ENCODE peak calls at places on chromosome 2, in five cellular contexts. One of them, this sample, is unnamed.

GRCh38 chr2:218927411-218927810 is 32.1 kb upstream of the CDK5R2 start:
- DNase-seq in spleen: no peak
- DNase-seq in IMR-90: no peak
- DNase-seq in H1: no peak
- DNase-seq in GM12878: no peak
- DNase-seq in this sample: no peak

GRCh38 chr2:241843321-241844065 is 15.2 kb downstream of the PDCD1 start:
- DNase-seq in IMR-90: no peak
- DNase-seq in GM12878: no peak
- DNase-seq in H1: no peak
- DNase-seq in spleen: peak
- DNase-seq in this sample: no peak

GRCh38 chr2:2016912-2017311 is 272.6 kb upstream of the PXDN start:
- DNase-seq in GM12878: no peak
- DNase-seq in H1: no peak
- DNase-seq in spleen: no peak
- DNase-seq in IMR-90: no peak
- DNase-seq in this sample: no peak

GRCh38 chr2:233919938-233920337 is 2.8 kb downstream of the TRPM8 start:
- DNase-seq in IMR-90: peak
- DNase-seq in spleen: no peak
- DNase-seq in GM12878: no peak
- DNase-seq in H1: no peak
- DNase-seq in this sample: no peak

GRCh38 chr2:23682481-23682880 is 244.4 kb downstream of the ATAD2B start:
- DNase-seq in IMR-90: no peak
- DNase-seq in spleen: no peak
- DNase-seq in H1: no peak
- DNase-seq in GM12878: no peak
- DNase-seq in this sample: no peak

GRCh38 chr2:30272761-30273573 is 41.6 kb downstream of the LBH start:
- DNase-seq in spleen: no peak
- DNase-seq in H1: no peak
- DNase-seq in GM12878: no peak
- DNase-seq in IMR-90: peak
- DNase-seq in this sample: no peak

GRCh38 chr2:49940616-49941015 is 786.3 kb upstream of the FSHR start:
- DNase-seq in IMR-90: no peak
- DNase-seq in H1: no peak
- DNase-seq in spleen: no peak
- DNase-seq in GM12878: no peak
- DNase-seq in this sample: no peak

GRCh38 chr2:6231166-6231565 is 539.0 kb downstream of the SOX11 start:
- DNase-seq in IMR-90: no peak
- DNase-seq in H1: no peak
- DNase-seq in spleen: no peak
- DNase-seq in GM12878: no peak
- DNase-seq in this sample: no peak

GRCh38 chr2:120871016-120871635 is 135.5 kb downstream of the GLI2 start:
- DNase-seq in IMR-90: no peak
- DNase-seq in H1: no peak
- DNase-seq in spleen: no peak
- DNase-seq in GM12878: no peak
- DNase-seq in this sample: no peak

GRCh38 chr2:187966924-187967323 is 324.8 kb upstream of the GULP1 start:
- DNase-seq in GM12878: no peak
- DNase-seq in IMR-90: no peak
- DNase-seq in spleen: no peak
- DNase-seq in H1: no peak
- DNase-seq in this sample: no peak

GRCh38 chr2:26740346-26740745 is 23.7 kb upstream of the SLC35F6 start:
- DNase-seq in IMR-90: no peak
- DNase-seq in spleen: no peak
- DNase-seq in H1: no peak
- DNase-seq in GM12878: no peak
- DNase-seq in this sample: no peak

GRCh38 chr2:135202751-135203150 is 150.7 kb downstream of the RAB3GAP1 start:
- DNase-seq in spleen: no peak
- DNase-seq in H1: no peak
- DNase-seq in IMR-90: peak
- DNase-seq in GM12878: no peak
- DNase-seq in this sample: no peak

GRCh38 chr2:96945011-96945410 is 41.4 kb downstream of the FAM178B start:
- DNase-seq in H1: no peak
- DNase-seq in IMR-90: no peak
- DNase-seq in spleen: no peak
- DNase-seq in GM12878: no peak
- DNase-seq in this sample: no peak

GRCh38 chr2:30287190-30287589 is 55.9 kb downstream of the LBH start:
- DNase-seq in IMR-90: no peak
- DNase-seq in spleen: no peak
- DNase-seq in GM12878: no peak
- DNase-seq in H1: no peak
- DNase-seq in this sample: no peak

GRCh38 chr2:186554850-186555785 is 34.7 kb upstream of the ITGAV start:
- DNase-seq in GM12878: no peak
- DNase-seq in H1: no peak
- DNase-seq in spleen: no peak
- DNase-seq in IMR-90: peak
- DNase-seq in this sample: no peak

GRCh38 chr2:112754562-112754961 is 9.8 kb downstream of the CKAP2L start:
- DNase-seq in GM12878: no peak
- DNase-seq in IMR-90: no peak
- DNase-seq in spleen: no peak
- DNase-seq in H1: no peak
- DNase-seq in this sample: no peak

GRCh38 chr2:39568561-39569006 is 97.1 kb upstream of the TMEM178A start:
- DNase-seq in IMR-90: peak
- DNase-seq in GM12878: no peak
- DNase-seq in spleen: no peak
- DNase-seq in H1: no peak
- DNase-seq in this sample: no peak

GRCh38 chr2:62706721-62707516 is 1.4 kb downstream of the EHBP1 start:
- DNase-seq in spleen: no peak
- DNase-seq in GM12878: no peak
- DNase-seq in IMR-90: no peak
- DNase-seq in H1: no peak
- DNase-seq in this sample: no peak

GRCh38 chr2:43541165-43541564 is 54.7 kb downstream of the THADA start:
- DNase-seq in IMR-90: peak
- DNase-seq in H1: no peak
- DNase-seq in GM12878: no peak
- DNase-seq in spleen: no peak
- DNase-seq in this sample: no peak

GRCh38 chr2:221501210-221501882 is 70.8 kb downstream of the EPHA4 start:
- DNase-seq in H1: no peak
- DNase-seq in spleen: no peak
- DNase-seq in IMR-90: peak
- DNase-seq in GM12878: no peak
- DNase-seq in this sample: no peak

GRCh38 chr2:41965886-41966285 is 81.9 kb upstream of the PKDCC start:
- DNase-seq in IMR-90: no peak
- DNase-seq in spleen: no peak
- DNase-seq in H1: no peak
- DNase-seq in GM12878: no peak
- DNase-seq in this sample: no peak

GRCh38 chr2:79832540-79833234 is 319.8 kb downstream of the CTNNA2 start:
- DNase-seq in IMR-90: no peak
- DNase-seq in H1: peak
- DNase-seq in GM12878: no peak
- DNase-seq in spleen: no peak
- DNase-seq in this sample: no peak

GRCh38 chr2:85613717-85614515 is 2.0 kb upstream of the C2orf68 start:
- DNase-seq in GM12878: no peak
- DNase-seq in spleen: no peak
- DNase-seq in H1: no peak
- DNase-seq in IMR-90: no peak
- DNase-seq in this sample: peak

GRCh38 chr2:31688282-31688681 is 107.5 kb upstream of the SRD5A2 start:
- DNase-seq in GM12878: no peak
- DNase-seq in spleen: no peak
- DNase-seq in IMR-90: no peak
- DNase-seq in H1: no peak
- DNase-seq in this sample: no peak

GRCh38 chr2:240974771-240975572 is 23.4 kb upstream of the SNED1 start:
- DNase-seq in GM12878: no peak
- DNase-seq in spleen: no peak
- DNase-seq in IMR-90: peak
- DNase-seq in H1: no peak
- DNase-seq in this sample: peak

GRCh38 chr2:21395366-21395765 is 271.6 kb downstream of the TDRD15 start:
- DNase-seq in H1: no peak
- DNase-seq in GM12878: no peak
- DNase-seq in spleen: no peak
- DNase-seq in IMR-90: no peak
- DNase-seq in this sample: no peak

GRCh38 chr2:8144131-8144631 is 537.7 kb upstream of the ID2 start:
- DNase-seq in GM12878: no peak
- DNase-seq in H1: no peak
- DNase-seq in IMR-90: no peak
- DNase-seq in spleen: no peak
- DNase-seq in this sample: no peak

GRCh38 chr2:185219981-185220380 is 518.6 kb upstream of the FSIP2 start:
- DNase-seq in GM12878: no peak
- DNase-seq in spleen: no peak
- DNase-seq in H1: no peak
- DNase-seq in IMR-90: no peak
- DNase-seq in this sample: no peak

GRCh38 chr2:173869830-173870229 is 95.3 kb downstream of the SP3 start:
- DNase-seq in GM12878: no peak
- DNase-seq in H1: no peak
- DNase-seq in spleen: no peak
- DNase-seq in IMR-90: no peak
- DNase-seq in this sample: no peak

GRCh38 chr2:152347076-152347475 is 12.1 kb downstream of the FMNL2 start:
- DNase-seq in IMR-90: peak
- DNase-seq in H1: no peak
- DNase-seq in spleen: no peak
- DNase-seq in GM12878: no peak
- DNase-seq in this sample: no peak

GRCh38 chr2:96604104-96604503 is 34.0 kb downstream of the KANSL3 start:
- DNase-seq in spleen: no peak
- DNase-seq in IMR-90: no peak
- DNase-seq in GM12878: no peak
- DNase-seq in H1: no peak
- DNase-seq in this sample: no peak

GRCh38 chr2:190214434-190215194 is 105.0 kb downstream of the HIBCH start:
- DNase-seq in GM12878: no peak
- DNase-seq in spleen: no peak
- DNase-seq in IMR-90: no peak
- DNase-seq in H1: no peak
- DNase-seq in this sample: no peak

DNA sequence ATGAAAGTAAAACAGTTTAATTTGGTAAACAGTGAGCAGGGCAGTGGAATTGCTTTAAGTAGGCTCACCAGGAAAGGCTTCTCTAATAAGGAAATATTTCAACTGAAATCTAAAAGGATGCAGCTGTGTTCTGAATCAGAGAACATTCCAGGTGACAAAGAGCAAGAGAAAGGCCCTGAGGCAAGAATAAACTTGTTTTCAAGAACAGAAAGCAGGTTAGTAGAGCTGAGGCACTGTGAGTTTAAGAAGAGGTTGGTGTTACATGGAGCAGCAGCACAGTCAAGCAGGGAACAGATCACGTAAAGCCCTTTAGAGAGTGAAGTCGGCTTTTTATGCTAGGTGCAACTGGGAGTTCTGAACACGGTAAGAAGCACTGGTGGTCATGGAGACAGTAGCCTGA is 57.0 kb upstream of the SCN1A start:
- DNase-seq in spleen: no peak
- DNase-seq in IMR-90: peak
- DNase-seq in GM12878: no peak
- DNase-seq in H1: no peak
- DNase-seq in this sample: no peak
- TF ChIP-seq POLR2A in spleen: no peak
- TF ChIP-seq POLR2A in IMR-90: no peak
- TF ChIP-seq POLR2A in GM12878: no peak
- TF ChIP-seq POLR2A in H1: no peak
- TF ChIP-seq POLR2A in this sample: no peak

DNA sequence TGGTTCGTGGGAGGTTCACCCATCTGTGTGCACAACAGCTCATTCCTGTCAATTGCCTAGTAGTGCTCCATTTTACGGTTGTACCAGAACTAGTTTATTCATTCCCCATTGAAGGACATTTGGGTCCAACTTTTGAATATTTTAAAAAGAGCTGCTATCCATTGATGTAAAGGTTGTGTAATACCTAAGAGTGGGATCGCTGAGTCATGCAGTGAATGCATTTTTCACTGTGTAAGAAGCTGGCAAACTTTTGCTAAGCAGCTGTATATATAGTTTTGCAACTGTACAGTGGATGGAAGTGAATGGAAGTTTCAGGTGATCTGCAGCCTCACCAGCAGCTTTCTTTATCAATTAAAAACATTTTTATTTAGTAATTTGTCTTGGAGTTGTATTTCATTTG is 104.5 kb downstream of the DCDC2C start:
- DNase-seq in IMR-90: peak
- DNase-seq in GM12878: no peak
- DNase-seq in spleen: no peak
- DNase-seq in H1: no peak
- DNase-seq in this sample: no peak
- TF ChIP-seq POLR2A in IMR-90: no peak
- TF ChIP-seq POLR2A in GM12878: no peak
- TF ChIP-seq POLR2A in spleen: no peak
- TF ChIP-seq POLR2A in H1: no peak
- TF ChIP-seq POLR2A in this sample: no peak

DNA sequence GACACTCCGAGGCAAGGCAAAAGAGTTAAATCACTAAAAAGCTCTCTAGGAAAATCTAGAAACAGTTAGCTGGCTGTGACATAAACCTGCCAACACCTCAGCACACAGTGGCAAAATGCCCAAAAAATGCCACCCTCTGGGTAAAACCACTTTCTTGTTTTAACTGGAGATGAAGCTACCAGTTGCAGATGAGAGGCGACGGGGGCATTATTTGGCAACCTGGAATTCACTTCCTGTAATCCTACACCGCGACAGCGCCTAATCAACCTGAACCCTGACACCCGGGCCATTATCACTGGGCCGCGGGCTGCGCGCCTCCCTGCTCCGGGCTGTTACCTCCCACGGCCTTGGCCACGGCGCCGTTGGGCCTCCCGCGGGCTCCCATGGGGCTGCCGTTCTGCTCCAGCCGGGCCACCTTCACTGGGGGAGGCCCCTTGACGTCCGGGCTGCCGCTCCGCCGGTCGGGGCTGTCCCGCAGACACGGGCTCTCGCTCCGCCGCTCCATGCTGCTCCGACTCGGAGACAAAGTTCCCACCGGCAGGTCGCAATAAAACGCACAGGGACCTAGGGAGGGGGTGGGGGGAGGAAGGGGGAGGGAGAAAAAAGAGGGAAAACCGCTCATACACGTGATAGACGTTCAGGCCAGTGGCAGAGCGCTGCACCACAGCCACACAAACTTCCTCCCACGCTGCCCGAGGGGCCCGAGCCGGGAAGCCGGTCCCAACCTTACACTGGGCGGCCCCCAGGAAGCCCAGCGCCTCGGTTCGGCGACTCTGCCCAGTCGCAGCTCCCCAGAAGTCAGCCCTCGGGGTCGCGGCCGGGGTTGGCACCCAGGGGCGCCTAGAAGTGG is 2.0 kb downstream of the SATB2 start:
- DNase-seq in H1: no peak
- DNase-seq in IMR-90: peak
- DNase-seq in spleen: peak
- DNase-seq in GM12878: no peak
- DNase-seq in this sample: no peak
- TF ChIP-seq POLR2A in H1: no peak
- TF ChIP-seq POLR2A in IMR-90: no peak
- TF ChIP-seq POLR2A in spleen: no peak
- TF ChIP-seq POLR2A in GM12878: no peak
- TF ChIP-seq POLR2A in this sample: no peak

GRCh38 chr2:64525323-64525625 is 1.1 kb downstream of the AFTPH start:
- DNase-seq in H1: no peak
- DNase-seq in spleen: no peak
- DNase-seq in IMR-90: peak
- DNase-seq in GM12878: no peak
- DNase-seq in this sample: no peak
- TF ChIP-seq POLR2A in H1: no peak
- TF ChIP-seq POLR2A in spleen: peak
- TF ChIP-seq POLR2A in IMR-90: no peak
- TF ChIP-seq POLR2A in GM12878: no peak
- TF ChIP-seq POLR2A in this sample: no peak